ENCODE peak calls at places on chromosomes 2 and 18, in seven cellular contexts. One of them, this sample, is unnamed.

GRCh38 chr18:44740000-44740399 is 59.3 kb downstream of the SETBP1 start:
- DNase-seq in HCEC 1CT: no peak
- DNase-seq in right cardiac atrium: no peak
- DNase-seq in lower lobe of right lung: no peak
- DNase-seq in left ventricle myocardium superior: no peak
- DNase-seq in activated CD8-positive, alpha-beta memory T cell treated with anti-CD3 and anti-CD28 coated beads for 4 hours: no peak
- DNase-seq in NB4: no peak
- DNase-seq in this sample: no peak

GRCh38 chr2:127275789-127276188 is 18.2 kb downstream of the ERCC3 start:
- DNase-seq in HCEC 1CT: no peak
- DNase-seq in right cardiac atrium: no peak
- DNase-seq in lower lobe of right lung: no peak
- DNase-seq in left ventricle myocardium superior: no peak
- DNase-seq in activated CD8-positive, alpha-beta memory T cell treated with anti-CD3 and anti-CD28 coated beads for 4 hours: no peak
- DNase-seq in NB4: no peak
- DNase-seq in this sample: no peak

GRCh38 chr2:128315829-128316776 is 2.6 kb downstream of the HS6ST1 start:
- DNase-seq in HCEC 1CT: peak; percentile 18
- DNase-seq in right cardiac atrium: peak; percentile 16
- DNase-seq in lower lobe of right lung: peak; percentile 45
- DNase-seq in left ventricle myocardium superior: peak; percentile 30
- DNase-seq in activated CD8-positive, alpha-beta memory T cell treated with anti-CD3 and anti-CD28 coated beads for 4 hours: no peak
- DNase-seq in NB4: peak; percentile 36
- DNase-seq in this sample: peak; percentile 36

GRCh38 chr2:8851811-8852560 is 14.6 kb upstream of the KIDINS220 start:
- DNase-seq in HCEC 1CT: no peak
- DNase-seq in right cardiac atrium: peak; percentile 18
- DNase-seq in lower lobe of right lung: no peak
- DNase-seq in left ventricle myocardium superior: no peak
- DNase-seq in activated CD8-positive, alpha-beta memory T cell treated with anti-CD3 and anti-CD28 coated beads for 4 hours: no peak
- DNase-seq in NB4: no peak
- DNase-seq in this sample: no peak

GRCh38 chr18:74682998-74683311 is 85.3 kb downstream of the ZNF407 start:
- DNase-seq in HCEC 1CT: peak; percentile 8
- DNase-seq in right cardiac atrium: no peak
- DNase-seq in lower lobe of right lung: no peak
- DNase-seq in left ventricle myocardium superior: no peak
- DNase-seq in activated CD8-positive, alpha-beta memory T cell treated with anti-CD3 and anti-CD28 coated beads for 4 hours: no peak
- DNase-seq in NB4: no peak
- DNase-seq in this sample: no peak

GRCh38 chr2:128069769-128070168 is 21.2 kb upstream of the UGGT1 start:
- DNase-seq in HCEC 1CT: no peak
- DNase-seq in right cardiac atrium: no peak
- DNase-seq in lower lobe of right lung: no peak
- DNase-seq in left ventricle myocardium superior: no peak
- DNase-seq in activated CD8-positive, alpha-beta memory T cell treated with anti-CD3 and anti-CD28 coated beads for 4 hours: no peak
- DNase-seq in NB4: no peak
- DNase-seq in this sample: no peak

GRCh38 chr2:102044967-102045489 is 53.3 kb downstream of the IL1R2 start:
- DNase-seq in HCEC 1CT: no peak
- DNase-seq in right cardiac atrium: no peak
- DNase-seq in lower lobe of right lung: no peak
- DNase-seq in left ventricle myocardium superior: no peak
- DNase-seq in activated CD8-positive, alpha-beta memory T cell treated with anti-CD3 and anti-CD28 coated beads for 4 hours: no peak
- DNase-seq in NB4: no peak
- DNase-seq in this sample: no peak

GRCh38 chr18:48441405-48441881 is 32.3 kb upstream of the ZBTB7C start:
- DNase-seq in HCEC 1CT: no peak
- DNase-seq in right cardiac atrium: peak; percentile 77
- DNase-seq in lower lobe of right lung: no peak
- DNase-seq in left ventricle myocardium superior: peak; percentile 55
- DNase-seq in activated CD8-positive, alpha-beta memory T cell treated with anti-CD3 and anti-CD28 coated beads for 4 hours: no peak
- DNase-seq in NB4: no peak
- DNase-seq in this sample: peak; percentile 40

GRCh38 chr2:42856891-42857632 is 64.7 kb upstream of the HAAO start:
- DNase-seq in HCEC 1CT: no peak
- DNase-seq in right cardiac atrium: no peak
- DNase-seq in lower lobe of right lung: no peak
- DNase-seq in left ventricle myocardium superior: no peak
- DNase-seq in activated CD8-positive, alpha-beta memory T cell treated with anti-CD3 and anti-CD28 coated beads for 4 hours: no peak
- DNase-seq in NB4: no peak
- DNase-seq in this sample: no peak

GRCh38 chr2:236162804-236163482 is 5.2 kb downstream of the GBX2 start:
- DNase-seq in HCEC 1CT: no peak
- DNase-seq in right cardiac atrium: no peak
- DNase-seq in lower lobe of right lung: no peak
- DNase-seq in left ventricle myocardium superior: no peak
- DNase-seq in activated CD8-positive, alpha-beta memory T cell treated with anti-CD3 and anti-CD28 coated beads for 4 hours: no peak
- DNase-seq in NB4: no peak
- DNase-seq in this sample: no peak

GRCh38 chr2:97715951-97716694 is 2.7 kb downstream of the ZAP70 start:
- DNase-seq in HCEC 1CT: no peak
- DNase-seq in right cardiac atrium: no peak
- DNase-seq in lower lobe of right lung: no peak
- DNase-seq in left ventricle myocardium superior: no peak
- DNase-seq in activated CD8-positive, alpha-beta memory T cell treated with anti-CD3 and anti-CD28 coated beads for 4 hours: no peak
- DNase-seq in NB4: no peak
- DNase-seq in this sample: no peak

GRCh38 chr18:34921271-34921670 is 119.9 kb upstream of the MAPRE2 start:
- DNase-seq in HCEC 1CT: no peak
- DNase-seq in right cardiac atrium: no peak
- DNase-seq in lower lobe of right lung: no peak
- DNase-seq in left ventricle myocardium superior: no peak
- DNase-seq in activated CD8-positive, alpha-beta memory T cell treated with anti-CD3 and anti-CD28 coated beads for 4 hours: no peak
- DNase-seq in NB4: no peak
- DNase-seq in this sample: no peak

GRCh38 chr18:47594063-47594462 is 336.4 kb downstream of the SMAD2 start:
- DNase-seq in HCEC 1CT: no peak
- DNase-seq in right cardiac atrium: no peak
- DNase-seq in lower lobe of right lung: no peak
- DNase-seq in left ventricle myocardium superior: no peak
- DNase-seq in activated CD8-positive, alpha-beta memory T cell treated with anti-CD3 and anti-CD28 coated beads for 4 hours: no peak
- DNase-seq in NB4: no peak
- DNase-seq in this sample: no peak

GRCh38 chr2:133579295-133579694 is 11.0 kb upstream of the NCKAP5 start:
- DNase-seq in HCEC 1CT: peak; percentile 56
- DNase-seq in right cardiac atrium: peak; percentile 32
- DNase-seq in lower lobe of right lung: no peak
- DNase-seq in left ventricle myocardium superior: peak; percentile 77
- DNase-seq in activated CD8-positive, alpha-beta memory T cell treated with anti-CD3 and anti-CD28 coated beads for 4 hours: no peak
- DNase-seq in NB4: no peak
- DNase-seq in this sample: no peak

GRCh38 chr2:26492749-26493515 is 15.0 kb upstream of the OTOF start:
- DNase-seq in HCEC 1CT: no peak
- DNase-seq in right cardiac atrium: no peak
- DNase-seq in lower lobe of right lung: no peak
- DNase-seq in left ventricle myocardium superior: peak; percentile 11
- DNase-seq in activated CD8-positive, alpha-beta memory T cell treated with anti-CD3 and anti-CD28 coated beads for 4 hours: no peak
- DNase-seq in NB4: peak; percentile 92
- DNase-seq in this sample: no peak

GRCh38 chr2:10868465-10869314 is 43.0 kb upstream of the KCNF1 start:
- DNase-seq in HCEC 1CT: peak; percentile 32
- DNase-seq in right cardiac atrium: peak; percentile 64
- DNase-seq in lower lobe of right lung: no peak
- DNase-seq in left ventricle myocardium superior: peak; percentile 67
- DNase-seq in activated CD8-positive, alpha-beta memory T cell treated with anti-CD3 and anti-CD28 coated beads for 4 hours: no peak
- DNase-seq in NB4: no peak
- DNase-seq in this sample: no peak

GRCh38 chr2:220296174-220296573 is 668.7 kb downstream of the SLC4A3 start:
- DNase-seq in HCEC 1CT: no peak
- DNase-seq in right cardiac atrium: no peak
- DNase-seq in lower lobe of right lung: no peak
- DNase-seq in left ventricle myocardium superior: no peak
- DNase-seq in activated CD8-positive, alpha-beta memory T cell treated with anti-CD3 and anti-CD28 coated beads for 4 hours: no peak
- DNase-seq in NB4: no peak
- DNase-seq in this sample: no peak

GRCh38 chr2:102635317-102635716 is 16.0 kb downstream of the SLC9A2 start:
- DNase-seq in HCEC 1CT: no peak
- DNase-seq in right cardiac atrium: no peak
- DNase-seq in lower lobe of right lung: no peak
- DNase-seq in left ventricle myocardium superior: no peak
- DNase-seq in activated CD8-positive, alpha-beta memory T cell treated with anti-CD3 and anti-CD28 coated beads for 4 hours: no peak
- DNase-seq in NB4: no peak
- DNase-seq in this sample: no peak

GRCh38 chr2:200772620-200773019 is 39.1 kb upstream of the BZW1 start:
- DNase-seq in HCEC 1CT: no peak
- DNase-seq in right cardiac atrium: no peak
- DNase-seq in lower lobe of right lung: no peak
- DNase-seq in left ventricle myocardium superior: no peak
- DNase-seq in activated CD8-positive, alpha-beta memory T cell treated with anti-CD3 and anti-CD28 coated beads for 4 hours: no peak
- DNase-seq in NB4: no peak
- DNase-seq in this sample: no peak

GRCh38 chr18:62187543-62188378 is 706 bp downstream of the RELCH start:
- DNase-seq in HCEC 1CT: peak; percentile 53
- DNase-seq in right cardiac atrium: peak; percentile 25
- DNase-seq in lower lobe of right lung: peak; percentile 63
- DNase-seq in left ventricle myocardium superior: peak; percentile 40
- DNase-seq in activated CD8-positive, alpha-beta memory T cell treated with anti-CD3 and anti-CD28 coated beads for 4 hours: no peak
- DNase-seq in NB4: peak; percentile 72
- DNase-seq in this sample: peak; percentile 33

GRCh38 chr2:43402002-43402401 is 175.6 kb upstream of the ZFP36L2 start:
- DNase-seq in HCEC 1CT: no peak
- DNase-seq in right cardiac atrium: no peak
- DNase-seq in lower lobe of right lung: no peak
- DNase-seq in left ventricle myocardium superior: no peak
- DNase-seq in activated CD8-positive, alpha-beta memory T cell treated with anti-CD3 and anti-CD28 coated beads for 4 hours: no peak
- DNase-seq in NB4: no peak
- DNase-seq in this sample: no peak

GRCh38 chr2:226631671-226632070 is 167.9 kb downstream of the IRS1 start:
- DNase-seq in HCEC 1CT: peak; percentile 41
- DNase-seq in right cardiac atrium: no peak
- DNase-seq in lower lobe of right lung: no peak
- DNase-seq in left ventricle myocardium superior: no peak
- DNase-seq in activated CD8-positive, alpha-beta memory T cell treated with anti-CD3 and anti-CD28 coated beads for 4 hours: no peak
- DNase-seq in NB4: no peak
- DNase-seq in this sample: no peak

GRCh38 chr2:172198361-172198760 is 95.7 kb upstream of the DLX2 start:
- DNase-seq in HCEC 1CT: no peak
- DNase-seq in right cardiac atrium: no peak
- DNase-seq in lower lobe of right lung: no peak
- DNase-seq in left ventricle myocardium superior: no peak
- DNase-seq in activated CD8-positive, alpha-beta memory T cell treated with anti-CD3 and anti-CD28 coated beads for 4 hours: no peak
- DNase-seq in NB4: no peak
- DNase-seq in this sample: no peak

GRCh38 chr2:19649785-19650380 is 251.9 kb downstream of the TTC32 start:
- DNase-seq in HCEC 1CT: peak; percentile 100
- DNase-seq in right cardiac atrium: peak; percentile 56
- DNase-seq in lower lobe of right lung: no peak
- DNase-seq in left ventricle myocardium superior: no peak
- DNase-seq in activated CD8-positive, alpha-beta memory T cell treated with anti-CD3 and anti-CD28 coated beads for 4 hours: no peak
- DNase-seq in NB4: no peak
- DNase-seq in this sample: no peak

GRCh38 chr18:75156831-75157230 is 52.1 kb downstream of the PTGR3 start:
- DNase-seq in HCEC 1CT: no peak
- DNase-seq in right cardiac atrium: no peak
- DNase-seq in lower lobe of right lung: no peak
- DNase-seq in left ventricle myocardium superior: no peak
- DNase-seq in activated CD8-positive, alpha-beta memory T cell treated with anti-CD3 and anti-CD28 coated beads for 4 hours: no peak
- DNase-seq in NB4: no peak
- DNase-seq in this sample: no peak

GRCh38 chr2:39484206-39484605 is 47.1 kb upstream of the MAP4K3 start:
- DNase-seq in HCEC 1CT: no peak
- DNase-seq in right cardiac atrium: no peak
- DNase-seq in lower lobe of right lung: no peak
- DNase-seq in left ventricle myocardium superior: no peak
- DNase-seq in activated CD8-positive, alpha-beta memory T cell treated with anti-CD3 and anti-CD28 coated beads for 4 hours: no peak
- DNase-seq in NB4: no peak
- DNase-seq in this sample: peak; percentile 24

GRCh38 chr2:53058526-53058925 is 709.1 kb upstream of the CHAC2 start:
- DNase-seq in HCEC 1CT: no peak
- DNase-seq in right cardiac atrium: no peak
- DNase-seq in lower lobe of right lung: no peak
- DNase-seq in left ventricle myocardium superior: no peak
- DNase-seq in activated CD8-positive, alpha-beta memory T cell treated with anti-CD3 and anti-CD28 coated beads for 4 hours: no peak
- DNase-seq in NB4: no peak
- DNase-seq in this sample: no peak

GRCh38 chr2:44952143-44952805 is 10.8 kb downstream of the SIX3 start:
- DNase-seq in HCEC 1CT: peak; percentile 68
- DNase-seq in right cardiac atrium: peak; percentile 46
- DNase-seq in lower lobe of right lung: peak; percentile 53
- DNase-seq in left ventricle myocardium superior: no peak
- DNase-seq in activated CD8-positive, alpha-beta memory T cell treated with anti-CD3 and anti-CD28 coated beads for 4 hours: no peak
- DNase-seq in NB4: peak; percentile 83
- DNase-seq in this sample: peak; percentile 64

GRCh38 chr18:27491772-27492171 is 306.7 kb upstream of the CHST9 start:
- DNase-seq in HCEC 1CT: no peak
- DNase-seq in right cardiac atrium: no peak
- DNase-seq in lower lobe of right lung: no peak
- DNase-seq in left ventricle myocardium superior: no peak
- DNase-seq in activated CD8-positive, alpha-beta memory T cell treated with anti-CD3 and anti-CD28 coated beads for 4 hours: no peak
- DNase-seq in NB4: no peak
- DNase-seq in this sample: no peak

GRCh38 chr2:39730685-39731302 is 48.3 kb downstream of the THUMPD2 start:
- DNase-seq in HCEC 1CT: peak; percentile 42
- DNase-seq in right cardiac atrium: no peak
- DNase-seq in lower lobe of right lung: no peak
- DNase-seq in left ventricle myocardium superior: no peak
- DNase-seq in activated CD8-positive, alpha-beta memory T cell treated with anti-CD3 and anti-CD28 coated beads for 4 hours: no peak
- DNase-seq in NB4: peak; percentile 59
- DNase-seq in this sample: no peak

GRCh38 chr2:118813601-118814000 is 33.8 kb downstream of the EN1 start:
- DNase-seq in HCEC 1CT: no peak
- DNase-seq in right cardiac atrium: no peak
- DNase-seq in lower lobe of right lung: no peak
- DNase-seq in left ventricle myocardium superior: no peak
- DNase-seq in activated CD8-positive, alpha-beta memory T cell treated with anti-CD3 and anti-CD28 coated beads for 4 hours: no peak
- DNase-seq in NB4: no peak
- DNase-seq in this sample: no peak